ENCODE peak calls at places on chromosome 14, in seven cellular contexts. One of them, this sample, is unnamed.

GRCh38 chr14:94472842-94473241 is 3.2 kb downstream of the SERPINA9 start:
- DNase-seq in posterior vena cava: no peak
- DNase-seq in heart right ventricle: no peak
- DNase-seq in NCI-H1092 treated with DMSO at 0.1 percent for 48 hours: no peak
- DNase-seq in left cardiac atrium: no peak
- DNase-seq in GM03348: no peak
- DNase-seq in A172: no peak
- DNase-seq in this sample: no peak

GRCh38 chr14:20412422-20412821 is 879 bp downstream of the TEP1 start:
- DNase-seq in GM03348: no peak
- DNase-seq in NCI-H1092 treated with DMSO at 0.1 percent for 48 hours: no peak
- DNase-seq in heart right ventricle: no peak
- DNase-seq in posterior vena cava: no peak
- DNase-seq in left cardiac atrium: no peak
- DNase-seq in A172: no peak
- DNase-seq in this sample: no peak

GRCh38 chr14:25039933-25040332 is 10.0 kb downstream of the STXBP6 start:
- DNase-seq in posterior vena cava: no peak
- DNase-seq in A172: no peak
- DNase-seq in GM03348: no peak
- DNase-seq in NCI-H1092 treated with DMSO at 0.1 percent for 48 hours: no peak
- DNase-seq in heart right ventricle: no peak
- DNase-seq in left cardiac atrium: no peak
- DNase-seq in this sample: no peak

GRCh38 chr14:53668861-53669260 is 287.8 kb downstream of the BMP4 start:
- DNase-seq in NCI-H1092 treated with DMSO at 0.1 percent for 48 hours: no peak
- DNase-seq in posterior vena cava: no peak
- DNase-seq in left cardiac atrium: no peak
- DNase-seq in GM03348: no peak
- DNase-seq in A172: peak
- DNase-seq in heart right ventricle: no peak
- DNase-seq in this sample: no peak

GRCh38 chr14:105377555-105378182 is 20.7 kb upstream of the TEX22 start:
- DNase-seq in heart right ventricle: no peak
- DNase-seq in A172: no peak
- DNase-seq in GM03348: no peak
- DNase-seq in posterior vena cava: no peak
- DNase-seq in NCI-H1092 treated with DMSO at 0.1 percent for 48 hours: no peak
- DNase-seq in left cardiac atrium: no peak
- DNase-seq in this sample: no peak

GRCh38 chr14:77290705-77291104 is 19.7 kb upstream of the NGB start:
- DNase-seq in A172: peak
- DNase-seq in left cardiac atrium: no peak
- DNase-seq in GM03348: no peak
- DNase-seq in NCI-H1092 treated with DMSO at 0.1 percent for 48 hours: no peak
- DNase-seq in posterior vena cava: peak
- DNase-seq in heart right ventricle: no peak
- DNase-seq in this sample: no peak

GRCh38 chr14:77638738-77639137 is 22.3 kb upstream of the SPTLC2 start:
- DNase-seq in GM03348: peak
- DNase-seq in posterior vena cava: no peak
- DNase-seq in A172: peak
- DNase-seq in left cardiac atrium: no peak
- DNase-seq in NCI-H1092 treated with DMSO at 0.1 percent for 48 hours: no peak
- DNase-seq in heart right ventricle: no peak
- DNase-seq in this sample: no peak

GRCh38 chr14:81676879-81677278 is 143.2 kb upstream of the SEL1L start:
- DNase-seq in left cardiac atrium: no peak
- DNase-seq in posterior vena cava: no peak
- DNase-seq in NCI-H1092 treated with DMSO at 0.1 percent for 48 hours: no peak
- DNase-seq in GM03348: no peak
- DNase-seq in A172: no peak
- DNase-seq in heart right ventricle: no peak
- DNase-seq in this sample: no peak

GRCh38 chr14:39322807-39323206 is 89.1 kb downstream of the MIA2 start:
- DNase-seq in NCI-H1092 treated with DMSO at 0.1 percent for 48 hours: no peak
- DNase-seq in left cardiac atrium: no peak
- DNase-seq in heart right ventricle: no peak
- DNase-seq in GM03348: peak
- DNase-seq in posterior vena cava: no peak
- DNase-seq in A172: peak
- DNase-seq in this sample: no peak